ENCODE peak calls at places on chromosomes 11 and 22, in seven cellular contexts. Y, O, L, T, E, P and U are unnamed samples. For H3K9me3, the result is how much of the 10 kb centered on the place peaks cover.

GRCh38 chr11:116471608-116472007 is 301.2 kb downstream of the BUD13 start:
- DNase-seq in Y (no peak), O (no peak), L (no peak), T (no peak), E (no peak), P (no peak), U (peak)

GRCh38 chr11:88414385-88414861 is 76.9 kb upstream of the CTSC start:
- DNase-seq in Y (no peak), O (no peak), L (no peak), T (peak), E (peak), P (no peak), U (peak)

GRCh38 chr11:27703453-27703852 is 3.2 kb upstream of the BDNF start:
- DNase-seq in Y (no peak), O (no peak), L (no peak), T (no peak), E (no peak), P (no peak), U (peak)

GRCh38 chr11:102186836-102187235 is 76.6 kb downstream of the YAP1 start:
- DNase-seq in Y (no peak), O (no peak), L (no peak), T (no peak), E (no peak), P (no peak), U (peak)

GRCh38 chr22:46045459-46046298 is 68.7 kb upstream of the WNT7B start:
- DNase-seq in Y (no peak), O (no peak), L (peak), T (peak), E (peak), P (no peak), U (no peak)

GRCh38 chr11:110430267-110431211 is 791 bp downstream of the FDX1 start:
- DNase-seq in Y (peak), O (no peak), L (peak), T (peak), E (peak), P (peak), U (peak)

GRCh38 chr22:49365910-49366309 is 461.8 kb downstream of the BRD1 start:
- DNase-seq in Y (peak), O (no peak), L (peak), T (no peak), E (no peak), P (no peak), U (no peak)

GRCh38 chr11:79264284-79264683 is 176.5 kb downstream of the TENM4 start:
- DNase-seq in Y (no peak), O (no peak), L (no peak), T (no peak), E (no peak), P (no peak), U (no peak)

GRCh38 chr22:39097098-39098020 is at the start of gene APOBEC3H:
- DNase-seq in Y (peak), O (no peak), L (no peak), T (no peak), E (peak), P (peak), U (peak)

GRCh38 chr22:31538815-31539214 is 42.5 kb downstream of the SFI1 start:
- DNase-seq in Y (no peak), O (no peak), L (no peak), T (no peak), E (no peak), P (no peak), U (no peak)

GRCh38 chr22:48883211-48883960 is 944.3 kb downstream of the BRD1 start:
- DNase-seq in Y (no peak), O (no peak), L (no peak), T (no peak), E (no peak), P (no peak), U (no peak)

GRCh38 chr11:30586251-30587144 is at the start of gene MPPED2:
- DNase-seq in Y (no peak), O (peak), L (no peak), T (peak), E (peak), P (no peak), U (no peak)

GRCh38 chr22:49300951-49301397 is 526.7 kb downstream of the BRD1 start:
- DNase-seq in Y (no peak), O (peak), L (peak), T (peak), E (no peak), P (no peak), U (no peak)

GRCh38 chr11:130420478-130421198 is 7.8 kb downstream of the ADAMTS8 start:
- DNase-seq in Y (no peak), O (no peak), L (peak), T (no peak), E (no peak), P (peak), U (no peak)

GRCh38 chr11:125347261-125347585 is 148.8 kb downstream of the FEZ1 start:
- DNase-seq in Y (no peak), O (no peak), L (no peak), T (no peak), E (no peak), P (no peak), U (no peak)

GRCh38 chr11:63491614-63492372 is 826 bp upstream of the PLAAT5 start:
- DNase-seq in Y (no peak), O (no peak), L (no peak), T (no peak), E (no peak), P (no peak), U (no peak)

GRCh38 chr11:95659088-95659487 is 130.5 kb downstream of the FAM76B start:
- DNase-seq in Y (no peak), O (no peak), L (no peak), T (no peak), E (no peak), P (no peak), U (peak)

GRCh38 chr11:118560806-118561205 is 4.9 kb downstream of the IFT46 start:
- DNase-seq in Y (no peak), O (no peak), L (no peak), T (no peak), E (no peak), P (no peak), U (no peak)

GRCh38 chr11:85752890-85753581 is 57.9 kb downstream of the SYTL2 start:
- DNase-seq in Y (peak), O (no peak), L (peak), T (no peak), E (peak), P (no peak), U (no peak)

GRCh38 chr11:33723238-33723881 is 12.9 kb downstream of the CD59 start:
- DNase-seq in Y (no peak), O (no peak), L (no peak), T (no peak), E (no peak), P (peak), U (peak)

GRCh38 chr11:116168459-116168787 is 604.4 kb downstream of the BUD13 start:
- DNase-seq in Y (no peak), O (no peak), L (no peak), T (no peak), E (no peak), P (no peak), U (no peak)

GRCh38 chr11:561148-562003 is 606 bp downstream of the RASSF7 start:
- DNase-seq in Y (no peak), O (no peak), L (peak), T (no peak), E (peak), P (peak), U (peak)

GRCh38 chr22:49544286-49544685 is 283.4 kb downstream of the BRD1 start:
- DNase-seq in Y (no peak), O (no peak), L (no peak), T (peak), E (no peak), P (no peak), U (no peak)

GRCh38 chr11:45000918-45001317 is 50.2 kb upstream of the TP53I11 start:
- DNase-seq in Y (no peak), O (no peak), L (no peak), T (no peak), E (no peak), P (no peak), U (no peak)

GRCh38 chr22:20972014-20972797 is 5.2 kb downstream of the AIFM3 start:
- DNase-seq in Y (no peak), O (no peak), L (no peak), T (no peak), E (no peak), P (no peak), U (peak)

GRCh38 chr22:50696799-50697561 is 24.4 kb downstream of the SHANK3 start:
- DNase-seq in Y (no peak), O (peak), L (no peak), T (no peak), E (no peak), P (peak), U (peak)

GRCh38 chr11:57302489-57302888 is 22.3 kb downstream of the TNKS1BP1 start:
- DNase-seq in Y (no peak), O (no peak), L (no peak), T (no peak), E (no peak), P (no peak), U (no peak)

GRCh38 chr22:38218661-38219331 is 17.0 kb downstream of the MAFF start:
- DNase-seq in Y (no peak), O (peak), L (peak), T (peak), E (peak), P (peak), U (peak)

GRCh38 chr22:50186789-50187523 is 1.2 kb downstream of the TRABD start:
- DNase-seq in Y (peak), O (no peak), L (peak), T (no peak), E (peak), P (no peak), U (peak)

GRCh38 chr11:112455791-112456190 is 195.1 kb upstream of the PLET1 start:
- DNase-seq in Y (no peak), O (no peak), L (no peak), T (no peak), E (no peak), P (peak), U (no peak)

GRCh38 chr11:72652871-72653615 is 21.2 kb downstream of the PDE2A start:
- DNase-seq in Y (no peak), O (peak), L (no peak), T (no peak), E (no peak), P (no peak), U (no peak)

GRCh38 chr11:87019582-87020271 is 18.0 kb upstream of the TMEM135 start:
- DNase-seq in Y (no peak), O (no peak), L (no peak), T (no peak), E (no peak), P (no peak), U (no peak)

GRCh38 chr22:11626422-11626773 is 3901.6 kb upstream of the OR11H1 start:
- DNase-seq in Y (no peak), O (no peak), L (no peak), T (no peak), E (no peak), P (no peak), U (no peak)
- H3K9me3 ChIP-seq in Y (under half), O (half or more), L (under half), T (half or more), E (under half), P (under half), U (under half)

DNA sequence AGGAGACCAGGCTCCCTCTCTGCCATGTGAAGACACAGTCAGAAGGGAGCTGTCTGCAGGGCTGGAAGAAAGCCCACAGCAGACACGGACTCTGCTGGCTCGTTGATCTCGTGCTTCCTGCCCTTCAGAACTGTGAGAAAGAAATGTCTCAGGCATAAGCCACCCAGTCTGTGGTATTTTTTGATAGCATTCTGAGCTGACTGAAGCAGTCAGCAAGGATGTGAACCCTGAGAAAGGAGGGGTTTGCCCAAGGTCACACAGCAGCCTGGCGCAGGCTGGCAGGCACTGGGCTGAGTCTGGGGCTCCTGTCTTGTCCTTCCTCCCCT is 255.1 kb upstream of the B3GAT1 start:
- DNase-seq in Y (no peak), O (no peak), L (no peak), T (no peak), E (no peak), P (no peak), U (no peak)
- H3K9me3 ChIP-seq in Y (under half), O (under half), L (under half), T (under half), E (under half), P (under half), U (under half)

GRCh38 chr11:17369685-17370243 is 18.2 kb downstream of the NCR3LG1 start:
- DNase-seq in Y (no peak), O (no peak), L (no peak), T (no peak), E (no peak), P (no peak), U (no peak)

GRCh38 chr11:17369094-17369493 is 17.5 kb downstream of the NCR3LG1 start:
- DNase-seq in Y (no peak), O (no peak), L (no peak), T (no peak), E (no peak), P (no peak), U (no peak)

GRCh38 chr11:17371614-17372013 is 16.8 kb downstream of the KCNJ11 start:
- DNase-seq in Y (no peak), O (no peak), L (no peak), T (no peak), E (no peak), P (no peak), U (peak)

GRCh38 chr11:17366491-17366890 is 14.9 kb downstream of the NCR3LG1 start:
- DNase-seq in Y (no peak), O (no peak), L (no peak), T (no peak), E (no peak), P (no peak), U (no peak)

GRCh38 chr11:17368551-17368950 is 17.0 kb downstream of the NCR3LG1 start:
- DNase-seq in Y (no peak), O (no peak), L (no peak), T (no peak), E (no peak), P (no peak), U (no peak)
- H3K9me3 ChIP-seq in Y (under half), O (half or more), L (under half), T (under half), E (under half), P (under half), U (under half)

DNA sequence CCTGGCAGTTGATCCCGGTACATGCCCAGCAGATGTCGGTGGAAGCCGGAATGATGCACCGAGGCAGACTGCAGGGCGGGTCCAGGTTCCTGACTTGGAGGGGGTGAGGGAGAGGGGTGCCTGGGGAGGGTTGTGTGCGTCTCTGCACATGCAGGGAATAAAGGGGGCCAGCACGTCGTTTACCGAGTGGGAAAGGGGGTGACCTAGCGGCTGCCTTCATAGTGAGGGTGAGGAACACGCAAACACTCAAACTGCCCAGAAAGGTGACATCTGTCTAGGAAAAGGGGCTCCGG is 801.7 kb downstream of the TBC1D22A start:
- DNase-seq in Y (no peak), O (no peak), L (no peak), T (no peak), E (no peak), P (no peak), U (no peak)
- H3K9me3 ChIP-seq in Y (under half), O (half or more), L (under half), T (under half), E (under half), P (under half), U (under half)

GRCh38 chr11:134170177-134170908 is 53.4 kb downstream of the NCAPD3 start:
- DNase-seq in Y (no peak), O (no peak), L (no peak), T (no peak), E (no peak), P (no peak), U (no peak)

GRCh38 chr11:134159652-134160051 is 64.1 kb downstream of the NCAPD3 start:
- DNase-seq in Y (no peak), O (no peak), L (no peak), T (no peak), E (no peak), P (no peak), U (no peak)

DNA sequence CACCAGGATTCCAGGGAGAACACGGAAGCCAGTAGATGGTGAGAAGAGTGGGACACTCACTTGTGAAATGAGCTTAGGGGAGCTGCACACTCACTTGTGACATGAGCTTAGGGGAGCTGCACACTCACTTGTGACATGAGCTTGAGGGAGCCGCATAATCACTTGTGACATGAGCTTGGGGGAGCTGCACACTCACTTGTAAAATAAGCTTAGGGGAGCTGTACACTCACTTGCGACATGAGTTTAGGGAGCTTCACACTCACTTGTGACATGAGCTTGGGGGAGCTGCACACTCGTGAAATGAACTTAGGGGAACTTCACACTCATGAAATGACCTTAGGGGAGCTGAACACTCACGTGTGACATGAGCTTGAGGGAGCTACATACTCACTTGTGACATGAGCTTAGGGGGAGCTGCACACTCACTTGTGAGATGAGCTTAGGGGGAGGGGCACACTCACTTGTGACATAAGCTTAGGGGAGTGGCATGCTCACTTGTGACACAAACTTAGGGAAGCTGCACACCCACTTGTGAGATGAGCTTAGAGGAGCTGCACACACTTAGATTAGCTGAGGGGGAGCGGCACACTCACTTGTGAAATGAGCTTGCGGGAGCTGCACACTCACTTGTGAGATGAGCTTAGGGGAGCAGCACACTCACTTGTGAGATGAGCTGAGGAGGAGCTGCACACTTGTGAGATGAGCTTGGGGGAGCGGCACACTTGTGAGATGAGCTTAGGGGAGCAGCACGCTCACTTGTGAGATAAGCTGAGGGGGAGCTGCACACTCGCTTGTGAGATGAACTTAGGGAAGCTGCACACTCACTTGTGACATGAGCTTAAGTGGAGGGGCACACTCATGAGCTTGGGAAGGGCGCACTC is 59.0 kb downstream of the NCAPD3 start:
- DNase-seq in Y (no peak), O (peak), L (no peak), T (no peak), E (no peak), P (no peak), U (no peak)
- H3K9me3 ChIP-seq in Y (under half), O (half or more), L (under half), T (under half), E (under half), P (under half), U (under half)

DNA sequence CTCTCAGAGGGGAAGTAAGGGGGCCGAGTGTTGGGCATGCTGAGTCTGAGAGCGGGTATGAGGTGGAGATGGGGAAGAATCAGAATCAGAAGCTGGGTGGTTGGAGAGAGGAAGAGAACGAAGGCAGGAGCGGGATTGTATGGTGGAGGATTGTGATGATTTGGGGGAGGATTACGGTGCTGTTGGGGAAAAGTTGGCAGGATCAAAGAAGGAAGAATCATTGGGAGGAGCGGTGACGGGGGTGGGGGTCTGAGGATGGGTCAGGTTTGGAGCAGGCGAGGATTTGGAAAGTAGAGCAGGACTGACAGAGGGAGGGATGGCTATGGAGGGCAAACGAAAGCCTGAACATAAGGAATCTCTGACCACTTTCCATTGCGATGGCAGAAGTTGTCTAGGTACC is 22.1 kb downstream of the ZNF195 start:
- DNase-seq in Y (no peak), O (no peak), L (no peak), T (no peak), E (no peak), P (no peak), U (no peak)
- H3K9me3 ChIP-seq in Y (under half), O (under half), L (under half), T (under half), E (half or more), P (under half), U (half or more)

GRCh38 chr11:54832676-54833075 is 126.0 kb downstream of the OR4A5 start:
- DNase-seq in Y (no peak), O (no peak), L (no peak), T (no peak), E (no peak), P (no peak), U (no peak)
- H3K9me3 ChIP-seq in Y (under half), O (half or more), L (under half), T (under half), E (half or more), P (under half), U (half or more)